ENCODE peak calls at places on chromosomes 6 and 20, in seven cellular contexts. Q, S, T, G, W, N and R are unnamed samples.
A peak's percentile ranks its signal among the peaks of the same experiment; 100 is the strongest.

GRCh38 chr6:150783818-150784217 is 81.7 kb upstream of the MTHFD1L start:
- DNase-seq in N (no peak), T (no peak), Q (no peak), W (no peak), G (no peak), S (no peak), R (no peak)

GRCh38 chr6:129641344-129641743 is 68.6 kb downstream of the ARHGAP18 start:
- DNase-seq in Q (peak; percentile 74), T (no peak), S (no peak), W (no peak), N (no peak), G (peak; percentile 90), R (no peak)

GRCh38 chr20:24708411-24709295 is 239.2 kb downstream of the SYNDIG1 start:
- DNase-seq in T (no peak), S (no peak), G (no peak), N (peak; percentile 77), W (no peak), Q (peak; percentile 12), R (no peak)

GRCh38 chr20:9015984-9016324 is 52.9 kb upstream of the PLCB4 start:
- DNase-seq in N (no peak), T (no peak), Q (peak; percentile 56), G (peak; percentile 71), S (no peak), W (no peak), R (no peak)

GRCh38 chr20:2697768-2698167 is 5.2 kb downstream of the EBF4 start:
- DNase-seq in W (no peak), T (no peak), G (no peak), S (peak; percentile 1), Q (no peak), N (peak; percentile 37), R (no peak)

GRCh38 chr20:24132246-24132645 is 143.7 kb upstream of the GGTLC1 start:
- DNase-seq in T (no peak), S (no peak), W (no peak), N (peak; percentile 43), G (no peak), Q (no peak), R (no peak)

GRCh38 chr6:81401970-81402690 is 350.4 kb downstream of the TENT5A start:
- DNase-seq in G (peak; percentile 90), N (no peak), T (no peak), S (no peak), Q (peak; percentile 61), W (no peak), R (no peak)

GRCh38 chr6:36596359-36596758 is 2.2 kb downstream of the SRSF3 start:
- DNase-seq in W (no peak), N (peak; percentile 13), Q (no peak), G (no peak), T (no peak), S (no peak), R (no peak)

GRCh38 chr6:33812669-33813068 is 8.9 kb upstream of the MLN start:
- DNase-seq in G (peak; percentile 43), S (peak; percentile 80), Q (peak; percentile 71), T (peak; percentile 74), N (no peak), W (no peak), R (peak; percentile 44)

GRCh38 chr6:10300071-10300470 is 114.8 kb downstream of the TFAP2A start:
- DNase-seq in N (no peak), S (no peak), Q (no peak), T (no peak), G (peak; percentile 43), W (no peak), R (no peak)

GRCh38 chr6:98929498-98930060 is 18.2 kb downstream of the FBXL4 start:
- DNase-seq in N (no peak), W (no peak), S (no peak), G (peak; percentile 2), Q (no peak), T (no peak), R (no peak)

GRCh38 chr6:33213166-33213988 is 5.1 kb downstream of the RING1 start:
- DNase-seq in T (peak; percentile 69), Q (peak; percentile 50), S (no peak), N (peak; percentile 87), W (no peak), G (no peak), R (no peak)

GRCh38 chr6:27422651-27423332 is 34.2 kb downstream of the ZNF391 start:
- DNase-seq in G (no peak), W (no peak), Q (peak; percentile 60), N (no peak), S (no peak), T (no peak), R (no peak)

GRCh38 chr20:46671866-46672542 is 17.2 kb downstream of the TP53RK start:
- DNase-seq in N (peak; percentile 32), S (no peak), Q (no peak), T (no peak), W (no peak), G (no peak), R (no peak)

GRCh38 chr6:115796829-115797228 is 263.9 kb downstream of the FRK start:
- DNase-seq in T (no peak), N (no peak), G (no peak), S (no peak), Q (no peak), W (no peak), R (no peak)

GRCh38 chr6:40802481-40802880 is 215.3 kb upstream of the LRFN2 start:
- DNase-seq in Q (no peak), T (no peak), G (no peak), N (no peak), W (no peak), S (no peak), R (no peak)

GRCh38 chr6:3363296-3364025 is 93.4 kb downstream of the SLC22A23 start:
- DNase-seq in T (peak; percentile 86), G (no peak), N (no peak), S (no peak), W (no peak), Q (no peak), R (no peak)

GRCh38 chr6:132598473-132598872 is 8.9 kb upstream of the TAAR5 start:
- DNase-seq in G (no peak), N (no peak), Q (peak; percentile 2), T (no peak), S (no peak), W (no peak), R (no peak)

GRCh38 chr6:5995705-5996686 is 10.7 kb downstream of the NRN1 start:
- DNase-seq in S (peak; percentile 44), T (no peak), G (peak; percentile 31), Q (no peak), N (peak; percentile 96), W (no peak), R (peak; percentile 61)

GRCh38 chr20:22910287-22910852 is 124.7 kb upstream of the SSTR4 start:
- DNase-seq in G (no peak), Q (no peak), S (no peak), N (no peak), W (no peak), T (no peak), R (no peak)

GRCh38 chr20:22905667-22906066 is 129.4 kb upstream of the SSTR4 start:
- DNase-seq in S (no peak), G (peak; percentile 4), T (no peak), N (no peak), Q (peak; percentile 89), W (no peak), R (no peak)

GRCh38 chr20:22909436-22909835 is 125.7 kb upstream of the SSTR4 start:
- DNase-seq in Q (no peak), W (no peak), S (no peak), N (no peak), G (no peak), T (no peak), R (no peak)

GRCh38 chr20:22908944-22909343 is 126.2 kb upstream of the SSTR4 start:
- DNase-seq in S (no peak), N (no peak), Q (no peak), W (no peak), G (no peak), T (no peak), R (no peak)

DNA sequence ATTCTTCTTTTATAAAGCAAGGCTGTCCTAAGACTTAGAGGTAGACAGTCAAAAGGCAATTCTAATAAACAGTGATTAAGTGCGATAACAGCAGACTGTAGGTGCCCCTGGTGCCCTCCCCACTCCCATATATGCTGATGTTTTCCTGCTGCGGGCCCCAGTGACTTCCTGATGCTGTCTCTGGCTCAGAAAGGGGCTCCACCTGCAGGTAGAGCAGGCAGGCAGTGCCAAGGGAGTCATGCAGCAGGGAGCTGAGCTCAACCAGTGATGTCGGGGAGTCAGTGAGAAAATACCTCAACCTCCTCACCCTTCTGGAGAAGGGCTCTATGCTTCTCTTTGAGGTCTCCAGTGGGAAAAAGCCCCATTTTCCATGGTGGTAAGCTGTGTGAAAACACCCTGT is 126.7 kb upstream of the SSTR4 start:
- DNase-seq in S (no peak), W (no peak), T (no peak), G (no peak), Q (no peak), N (no peak), R (no peak)
- TF ChIP-seq CTCF in S (no peak), W (no peak), T (no peak), G (no peak), Q (no peak), N (no peak), R (no peak)

GRCh38 chr20:22471156-22471836 is 113.1 kb downstream of the FOXA2 start:
- DNase-seq in N (no peak), Q (no peak), S (no peak), T (no peak), G (no peak), W (no peak), R (no peak)

GRCh38 chr20:22474215-22474614 is 110.2 kb downstream of the FOXA2 start:
- DNase-seq in G (no peak), N (no peak), W (no peak), T (no peak), Q (no peak), S (no peak), R (no peak)

GRCh38 chr20:22472386-22472785 is 112.0 kb downstream of the FOXA2 start:
- DNase-seq in Q (no peak), T (no peak), S (no peak), N (no peak), W (no peak), G (no peak), R (no peak)

GRCh38 chr20:22473293-22473692 is 111.1 kb downstream of the FOXA2 start:
- DNase-seq in S (no peak), T (no peak), N (no peak), W (no peak), G (no peak), Q (no peak), R (no peak)

DNA sequence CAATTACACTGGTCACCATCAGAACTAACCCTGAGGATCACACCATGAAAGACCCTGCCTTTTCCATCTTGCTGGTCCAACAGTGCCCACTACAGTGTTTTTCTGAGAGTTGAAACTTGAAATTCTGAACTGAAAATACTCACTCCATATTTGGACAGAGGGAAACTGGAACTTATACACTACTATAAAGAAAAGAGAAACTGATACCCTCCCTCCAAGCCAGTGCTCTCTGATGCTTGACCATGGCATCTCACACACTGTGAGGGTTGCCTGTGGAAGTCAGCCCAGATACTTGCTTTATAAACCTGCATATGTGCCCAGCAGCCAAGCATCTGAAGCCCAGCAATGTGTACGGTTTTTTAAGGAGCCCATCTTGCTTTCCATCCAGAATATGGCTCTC is 108.7 kb downstream of the FOXA2 start:
- DNase-seq in N (no peak), T (no peak), S (no peak), Q (no peak), G (no peak), W (no peak), R (no peak)
- TF ChIP-seq CTCF in N (no peak), T (no peak), S (no peak), Q (no peak), G (no peak), W (no peak), R (no peak)

GRCh38 chr6:38867726-38868125 is 152.6 kb downstream of the DNAH8 start:
- DNase-seq in S (no peak), T (no peak), Q (no peak), G (no peak), W (no peak), N (no peak), R (no peak)
- TF ChIP-seq CTCF in S (no peak), T (no peak), Q (no peak), G (no peak), W (no peak), N (no peak), R (no peak)

GRCh38 chr6:19772891-19773290 is 64.3 kb upstream of the ID4 start:
- DNase-seq in S (no peak), G (no peak), T (no peak), W (no peak), Q (no peak), N (no peak), R (no peak)
- TF ChIP-seq CTCF in S (no peak), G (no peak), T (no peak), W (no peak), Q (peak; percentile 5), N (no peak), R (no peak)